ENCODE peak calls at places on chromosomes 16 and 17, in four cellular contexts. N is Calu3, F is T-helper 1 cell, W is fibroblast of lung. T is an unnamed sample.

GRCh38 chr17:80795737-80796136 is 195.9 kb upstream of the CHMP6 start:
- DNase-seq in N (no peak), F (no peak), W (peak; percentile 74), T (no peak)

GRCh38 chr17:64461788-64462187 is 12.9 kb downstream of the MILR1 start:
- DNase-seq in N (no peak), F (no peak), W (no peak), T (no peak)

GRCh38 chr16:13935408-13935807 is 15.5 kb downstream of the ERCC4 start:
- DNase-seq in N (no peak), F (no peak), W (no peak), T (no peak)

GRCh38 chr16:68235882-68236803 is at the start of gene ESRP2:
- DNase-seq in N (peak; percentile 96), F (peak; percentile 39), W (no peak), T (peak; percentile 39)

GRCh38 chr17:10697092-10698081 is at the start of the genes ADPRM and SCO1:
- DNase-seq in N (peak; percentile 87), F (peak; percentile 88), W (peak; percentile 94), T (peak; percentile 88)

GRCh38 chr16:31695667-31696066 is 168.0 kb downstream of the AHSP start:
- DNase-seq in N (no peak), F (peak; percentile 56), W (no peak), T (peak; percentile 52)

GRCh38 chr17:27625856-27626255 is 5.1 kb upstream of the LGALS9 start:
- DNase-seq in N (no peak), F (no peak), W (no peak), T (no peak)

GRCh38 chr16:52488837-52489289 is 58.1 kb downstream of the TOX3 start:
- DNase-seq in N (no peak), F (no peak), W (no peak), T (no peak)

GRCh38 chr17:50149425-50150353 is 788 bp downstream of the PPP1R9B start:
- DNase-seq in N (peak; percentile 78), F (peak; percentile 56), W (peak; percentile 49), T (peak; percentile 55)

GRCh38 chr16:379183-379960 is 2.4 kb downstream of the PGAP6 start:
- DNase-seq in N (no peak), F (no peak), W (no peak), T (no peak)

GRCh38 chr16:77993586-77993985 is 28.8 kb upstream of the CLEC3A start:
- DNase-seq in N (no peak), F (no peak), W (peak; percentile 67), T (no peak)

GRCh38 chr17:80677214-80677756 is 132.6 kb downstream of the RPTOR start:
- DNase-seq in N (no peak), F (no peak), W (no peak), T (no peak)

GRCh38 chr17:2695243-2695960 is 16.2 kb downstream of the CLUH start:
- DNase-seq in N (no peak), F (no peak), W (no peak), T (no peak)

GRCh38 chr16:85210423-85211169 is 98.3 kb upstream of the CIBAR2 start:
- DNase-seq in N (no peak), F (no peak), W (peak; percentile 86), T (no peak)

GRCh38 chr17:68182940-68183551 is 64.8 kb upstream of the AMZ2 start:
- DNase-seq in N (no peak), F (peak; percentile 73), W (no peak), T (peak; percentile 73)

GRCh38 chr17:18380471-18381157 is 3.0 kb downstream of the EVPLL start:
- DNase-seq in N (no peak), F (no peak), W (no peak), T (no peak)

GRCh38 chr17:30380106-30380420 is 1.3 kb downstream of the CPD start:
- DNase-seq in N (no peak), F (no peak), W (no peak), T (no peak)

GRCh38 chr16:1991135-1991551 is 1.4 kb downstream of the SYNGR3 start:
- DNase-seq in N (no peak), F (peak; percentile 39), W (no peak), T (peak; percentile 45)

GRCh38 chr17:7435676-7436555 is 681 bp downstream of the TMEM102 start:
- DNase-seq in N (peak; percentile 47), F (peak; percentile 41), W (no peak), T (peak; percentile 36)

GRCh38 chr17:32569171-32570080 is 82.6 kb downstream of the CDK5R1 start:
- DNase-seq in N (no peak), F (no peak), W (no peak), T (no peak)

GRCh38 chr16:75068632-75069031 is 47.9 kb downstream of the LDHD start:
- DNase-seq in N (no peak), F (no peak), W (no peak), T (no peak)

GRCh38 chr17:47802341-47803022 is 19.1 kb downstream of the OSBPL7 start:
- DNase-seq in N (peak; percentile 83), F (peak; percentile 49), W (peak; percentile 39), T (peak; percentile 42)

GRCh38 chr16:83344014-83344413 is 463.8 kb upstream of the HSBP1 start:
- DNase-seq in N (no peak), F (no peak), W (peak; percentile 94), T (no peak)